ENCODE peak calls at places on chromosome 18, in nine cellular contexts. C, P, Q, D, U, B, Z, H and W are unnamed samples.

GRCh38 chr18:69895081-69896047 is 52.3 kb downstream of the CD226 start:
- DNase-seq in C (peak; percentile 10), P (no peak), Q (no peak), D (no peak), U (no peak), B (no peak), Z (no peak), H (no peak), W (no peak)

GRCh38 chr18:10544093-10544748 is 18.4 kb downstream of the NAPG start:
- DNase-seq in C (no peak), P (no peak), Q (no peak), D (no peak), U (no peak), B (no peak), Z (no peak), H (no peak), W (no peak)

GRCh38 chr18:13629841-13630747 is 96.3 kb downstream of the FAM210A start:
- DNase-seq in C (no peak), P (no peak), Q (no peak), D (peak; percentile 67), U (peak; percentile 43), B (peak; percentile 65), Z (peak; percentile 79), H (peak; percentile 52), W (peak; percentile 61)

GRCh38 chr18:13364721-13365205 is 146.2 kb downstream of the LDLRAD4 start:
- DNase-seq in C (no peak), P (no peak), Q (no peak), D (no peak), U (no peak), B (no peak), Z (no peak), H (no peak), W (no peak)

GRCh38 chr18:79841936-79842335 is 44.2 kb downstream of the KCNG2 start:
- DNase-seq in C (no peak), P (no peak), Q (peak; percentile 84), D (no peak), U (no peak), B (no peak), Z (no peak), H (no peak), W (no peak)

GRCh38 chr18:37385846-37386435 is 179.7 kb downstream of the CELF4 start:
- DNase-seq in C (no peak), P (no peak), Q (no peak), D (peak; percentile 44), U (peak; percentile 8), B (peak; percentile 55), Z (peak; percentile 51), H (peak; percentile 43), W (peak; percentile 60)

GRCh38 chr18:59697236-59697932 is at the start of gene CCBE1:
- DNase-seq in C (no peak), P (no peak), Q (no peak), D (peak; percentile 34), U (peak; percentile 78), B (peak; percentile 81), Z (peak; percentile 41), H (peak; percentile 86), W (peak; percentile 74)

GRCh38 chr18:59837586-59837985 is 62.2 kb upstream of the PMAIP1 start:
- DNase-seq in C (no peak), P (no peak), Q (no peak), D (peak; percentile 75), U (peak; percentile 64), B (peak; percentile 76), Z (peak; percentile 92), H (peak; percentile 66), W (peak; percentile 72)

GRCh38 chr18:26655010-26655613 is 106.8 kb upstream of the KCTD1 start:
- DNase-seq in C (no peak), P (no peak), Q (no peak), D (peak; percentile 7), U (no peak), B (peak; percentile 17), Z (no peak), H (peak; percentile 28), W (peak; percentile 25)

GRCh38 chr18:74856967-74857366 is 259.3 kb downstream of the ZNF407 start:
- DNase-seq in C (no peak), P (no peak), Q (no peak), D (no peak), U (no peak), B (no peak), Z (no peak), H (no peak), W (no peak)

GRCh38 chr18:9743200-9744016 is 35.3 kb downstream of the RAB31 start:
- DNase-seq in C (no peak), P (peak; percentile 74), Q (no peak), D (peak; percentile 87), U (peak; percentile 95), B (peak; percentile 82), Z (no peak), H (peak; percentile 97), W (peak; percentile 89)

GRCh38 chr18:48835119-48835518 is 115.6 kb downstream of the SMAD7 start:
- DNase-seq in C (no peak), P (no peak), Q (no peak), D (no peak), U (no peak), B (no peak), Z (peak; percentile 34), H (no peak), W (no peak)
- H3K4me3 ChIP-seq in C (peak overlapping the region; percentile 8), P (no peak overlapping the region), Q (no peak overlapping the region), D (no peak overlapping the region), U (no peak overlapping the region), B (no peak overlapping the region), Z (peak overlapping the region; percentile 62), H (no peak overlapping the region), W (no peak overlapping the region)

DNA sequence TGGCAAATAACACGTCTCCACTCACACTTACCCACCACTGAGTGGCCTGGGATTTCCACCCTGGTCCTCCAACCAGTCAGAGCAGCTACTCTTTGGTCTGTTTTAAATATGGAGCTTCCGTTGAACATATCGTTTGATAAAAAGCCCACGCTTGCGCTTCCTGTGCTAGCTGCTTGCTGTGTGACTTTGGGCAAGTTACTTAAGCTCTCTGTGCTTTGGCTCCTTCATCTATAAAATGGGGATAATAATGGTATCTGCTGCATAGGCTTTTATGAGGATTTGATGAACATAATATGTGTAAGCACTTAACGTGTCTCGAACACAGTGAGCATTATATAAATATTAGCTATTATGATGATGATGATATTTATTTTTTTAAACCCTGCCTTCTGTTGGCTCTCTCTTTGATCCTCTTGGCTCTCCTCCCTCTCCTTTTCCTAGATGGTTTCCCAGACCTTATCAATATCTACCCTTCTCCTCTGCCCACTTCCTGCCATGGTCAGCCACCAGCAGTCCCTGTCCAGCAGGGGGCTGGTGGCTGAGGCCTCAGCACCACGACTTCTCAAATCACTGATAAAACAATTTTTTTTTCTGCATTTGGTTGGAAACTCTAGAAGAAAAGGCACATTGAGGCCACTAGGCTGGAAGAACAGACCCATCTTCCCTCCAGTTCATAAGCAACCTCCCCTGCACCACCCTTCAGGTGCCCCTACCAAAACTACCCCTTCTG is 191.9 kb downstream of the LOXHD1 start:
- DNase-seq in C (no peak), P (no peak), Q (no peak), D (no peak), U (no peak), B (no peak), Z (no peak), H (no peak), W (no peak)
- TF ChIP-seq CTCF in C (no peak), P (peak; percentile 26), Q (no peak), D (peak; percentile 8), U (peak; percentile 26), B (no peak), Z (no peak), H (peak; percentile 43), W (peak; percentile 19)

GRCh38 chr18:62338446-62339105 is 13.5 kb downstream of the TNFRSF11A start:
- DNase-seq in C (no peak), P (no peak), Q (no peak), D (no peak), U (no peak), B (no peak), Z (no peak), H (no peak), W (no peak)
- H3K4me3 ChIP-seq in C (no peak overlapping the region), P (no peak overlapping the region), Q (no peak overlapping the region), D (no peak overlapping the region), U (no peak overlapping the region), B (no peak overlapping the region), Z (no peak overlapping the region), H (no peak overlapping the region), W (no peak overlapping the region)

GRCh38 chr18:32138332-32138731 is 46.7 kb downstream of the RNF138 start:
- DNase-seq in C (no peak), P (no peak), Q (no peak), D (no peak), U (no peak), B (no peak), Z (no peak), H (no peak), W (no peak)

GRCh38 chr18:32135595-32135994 is 43.9 kb downstream of the RNF138 start:
- DNase-seq in C (no peak), P (no peak), Q (no peak), D (no peak), U (no peak), B (no peak), Z (no peak), H (no peak), W (no peak)

GRCh38 chr18:32139835-32140283 is 48.2 kb downstream of the RNF138 start:
- DNase-seq in C (no peak), P (no peak), Q (no peak), D (no peak), U (no peak), B (no peak), Z (no peak), H (no peak), W (no peak)
- TF ChIP-seq CTCF in C (no peak), P (no peak), Q (no peak), D (no peak), U (no peak), B (no peak), Z (no peak), H (no peak), W (no peak)